ENCODE peak calls at places on chromosomes 16 and 17, in seven cellular contexts. B is amniotic stem cell; U is nucleus accumbens; L is stimulated activated CD8-positive, alpha-beta memory T cell treated with anti-CD3 and anti-CD28 coated beads, Interleukin-2, amount 100 ng/mL, for 48 hours; A is left ventricle myocardium inferior; H is MM.1S; M is substantia nigra. P is an unnamed sample.

GRCh38 chr16:68800257-68800875 is 43.0 kb upstream of the TANGO6 start:
- DNase-seq in U (peak; percentile 66), L (peak; percentile 21), M (peak; percentile 58), H (peak; percentile 51), A (no peak), B (peak; percentile 56), P (peak; percentile 88)

GRCh38 chr16:21242756-21243155 is 9.3 kb downstream of the ANKS4B start:
- DNase-seq in U (no peak), A (no peak), B (no peak), H (no peak), L (no peak), M (no peak), P (no peak)

GRCh38 chr17:66784621-66785364 is 50.1 kb upstream of the CACNG5 start:
- DNase-seq in H (no peak), A (no peak), L (no peak), M (no peak), B (no peak), U (no peak), P (no peak)

GRCh38 chr16:57266531-57267268 is 17.8 kb downstream of the PLLP start:
- DNase-seq in L (no peak), A (no peak), B (no peak), M (no peak), U (no peak), H (no peak), P (no peak)

GRCh38 chr17:15377608-15378007 is 36.2 kb upstream of the TEKT3 start:
- DNase-seq in B (no peak), H (no peak), L (no peak), U (peak; percentile 69), M (peak; percentile 64), A (no peak), P (peak; percentile 88)

GRCh38 chr17:74008196-74008595 is 195.3 kb upstream of the RPL38 start:
- DNase-seq in H (no peak), B (no peak), M (no peak), L (no peak), A (no peak), U (no peak), P (no peak)

GRCh38 chr17:83179811-83180210 is 100.4 kb downstream of the METRNL start:
- DNase-seq in U (no peak), A (no peak), H (no peak), B (no peak), M (no peak), L (no peak), P (no peak)

GRCh38 chr17:78112508-78113471 is 15.8 kb downstream of the TMC6 start:
- DNase-seq in B (no peak), H (peak; percentile 75), L (peak; percentile 72), M (peak; percentile 73), A (peak; percentile 83), U (peak; percentile 76), P (no peak)

GRCh38 chr17:33992113-33992512 is 263.0 kb upstream of the CCL2 start:
- DNase-seq in L (no peak), B (no peak), H (no peak), M (no peak), U (no peak), A (no peak), P (no peak)

GRCh38 chr16:82761858-82762257 is 135.1 kb downstream of the CDH13 start:
- DNase-seq in A (no peak), B (no peak), U (no peak), M (no peak), H (peak; percentile 13), L (no peak), P (no peak)

GRCh38 chr17:3969963-3970362 is 5.7 kb upstream of the ATP2A3 start:
- DNase-seq in U (no peak), H (no peak), A (no peak), B (no peak), M (no peak), L (no peak), P (no peak)

GRCh38 chr16:63372283-63372682 is 1336.0 kb upstream of the CDH8 start:
- DNase-seq in H (no peak), U (no peak), A (no peak), B (no peak), L (no peak), M (no peak), P (no peak)

GRCh38 chr17:52233176-52233575 is 74.7 kb upstream of the CA10 start:
- DNase-seq in U (no peak), M (no peak), A (no peak), B (no peak), L (no peak), H (no peak), P (no peak)

GRCh38 chr16:16118337-16118736 is 105.0 kb downstream of the ABCC6 start:
- DNase-seq in H (no peak), M (no peak), B (no peak), L (no peak), A (no peak), U (no peak), P (no peak)

GRCh38 chr17:74190154-74190553 is 13.3 kb upstream of the RPL38 start:
- DNase-seq in U (no peak), L (no peak), H (peak; percentile 40), A (no peak), M (no peak), B (no peak), P (no peak)

GRCh38 chr17:41982026-41982989 is 15.7 kb downstream of the CNP start:
- DNase-seq in B (no peak), M (no peak), U (no peak), A (no peak), H (no peak), L (no peak), P (no peak)

GRCh38 chr17:58136669-58137279 is 11.4 kb upstream of the OR4D1 start:
- DNase-seq in U (no peak), B (no peak), M (no peak), A (no peak), H (no peak), L (no peak), P (no peak)

GRCh38 chr17:5203178-5203907 is 11.7 kb upstream of the ZNF594 start:
- DNase-seq in M (no peak), U (no peak), B (no peak), H (no peak), A (no peak), L (no peak), P (no peak)

GRCh38 chr16:66324785-66325184 is 41.7 kb upstream of the CDH5 start:
- DNase-seq in M (peak; percentile 62), H (no peak), L (no peak), A (no peak), B (no peak), U (peak; percentile 48), P (no peak)

GRCh38 chr16:89041571-89042481 is 51.8 kb upstream of the ACSF3 start:
- DNase-seq in U (no peak), A (no peak), H (no peak), M (no peak), L (no peak), B (no peak), P (no peak)

GRCh38 chr17:14359251-14359939 is 58.5 kb downstream of the HS3ST3B1 start:
- DNase-seq in U (no peak), L (peak; percentile 50), B (no peak), M (no peak), H (no peak), A (no peak), P (no peak)

GRCh38 chr17:29012535-29012934 is 6.7 kb upstream of the SEZ6 start:
- DNase-seq in L (no peak), A (no peak), B (no peak), U (no peak), M (no peak), H (no peak), P (no peak)

GRCh38 chr17:49450735-49451134 is 36.1 kb upstream of the PHB1 start:
- DNase-seq in A (no peak), L (no peak), M (no peak), H (no peak), B (peak; percentile 8), U (no peak), P (no peak)

GRCh38 chr16:14378131-14378551 is 251.9 kb downstream of the PARN start:
- DNase-seq in M (no peak), A (no peak), H (peak; percentile 54), L (no peak), B (peak; percentile 66), U (no peak), P (peak; percentile 54)